ENCODE peak calls at places on chromosome 1, in eight cellular contexts. F is gastrocnemius medialis, D is uterus, Y is cardiac muscle cell, H is heart left ventricle, G is heart right ventricle, Z is upper lobe of right lung, R is MM.1S. N is an unnamed sample.

GRCh38 chr1:35345439-35345981 is 77.0 kb downstream of the ZMYM4 start:
- DNase-seq in H (no peak), D (no peak), G (no peak), R (peak), Y (peak), F (no peak), Z (peak), N (no peak)

GRCh38 chr1:191851799-191852595 is 306.3 kb upstream of the RGS18 start:
- DNase-seq in Z (no peak), Y (peak), D (no peak), R (no peak), H (no peak), F (no peak), G (no peak), N (no peak)

GRCh38 chr1:221174598-221174997 is 295.4 kb downstream of the HLX start:
- DNase-seq in D (no peak), F (peak), H (peak), Y (no peak), R (no peak), Z (no peak), G (peak), N (peak)

GRCh38 chr1:97820470-97821188 is 100.2 kb downstream of the DPYD start:
- DNase-seq in R (peak), Z (no peak), F (no peak), Y (peak), H (no peak), D (no peak), G (no peak), N (no peak)

GRCh38 chr1:170620164-170620563 is 43.8 kb upstream of the PRRX1 start:
- DNase-seq in R (no peak), H (no peak), F (no peak), D (no peak), G (no peak), Y (peak), Z (no peak), N (no peak)

GRCh38 chr1:164982545-164982944 is 374.0 kb downstream of the LMX1A start:
- DNase-seq in Z (no peak), G (no peak), D (no peak), H (no peak), R (no peak), Y (peak), F (no peak), N (no peak)

GRCh38 chr1:219372916-219373615 is 199.4 kb downstream of the LYPLAL1 start:
- DNase-seq in H (no peak), R (no peak), D (no peak), G (no peak), Y (no peak), Z (no peak), F (no peak), N (no peak)

GRCh38 chr1:54284781-54285563 is 85.0 kb downstream of the MRPL37 start:
- DNase-seq in Y (no peak), R (no peak), F (no peak), Z (no peak), G (no peak), H (no peak), D (no peak), N (no peak)

GRCh38 chr1:213953816-213954215 is 34.0 kb upstream of the PROX1 start:
- DNase-seq in R (no peak), Z (no peak), G (no peak), F (no peak), D (no peak), H (no peak), Y (no peak), N (no peak)

GRCh38 chr1:67803380-67804279 is 29.6 kb downstream of the GNG12 start:
- DNase-seq in R (no peak), Z (no peak), G (no peak), D (no peak), Y (peak), H (no peak), F (no peak), N (no peak)

GRCh38 chr1:234922987-234923386 is 205.7 kb downstream of the TOMM20 start:
- DNase-seq in G (no peak), D (no peak), F (no peak), Y (no peak), R (no peak), Z (no peak), H (no peak), N (no peak)

GRCh38 chr1:221697924-221698425 is 43.9 kb downstream of the DUSP10 start:
- DNase-seq in R (no peak), F (no peak), Y (peak), Z (no peak), G (no peak), D (no peak), H (no peak), N (no peak)

GRCh38 chr1:46495778-46496177 is 6.1 kb downstream of the DMBX1 start:
- DNase-seq in Y (no peak), Z (no peak), R (no peak), D (no peak), F (no peak), G (no peak), H (no peak), N (no peak)

GRCh38 chr1:117686907-117687306 is 81.1 kb downstream of the TENT5C start:
- DNase-seq in G (no peak), Y (peak), H (no peak), D (no peak), R (no peak), Z (no peak), F (no peak), N (no peak)

GRCh38 chr1:94884101-94884875 is 42.6 kb downstream of the CNN3 start:
- DNase-seq in R (no peak), Z (no peak), G (no peak), Y (peak), D (peak), F (no peak), H (no peak), N (no peak)

GRCh38 chr1:182444497-182444896 is 5.4 kb upstream of the RGSL1 start:
- DNase-seq in Y (no peak), H (no peak), D (no peak), R (no peak), Z (no peak), F (no peak), G (no peak), N (no peak)

GRCh38 chr1:96411006-96411405 is 310.6 kb upstream of the PTBP2 start:
- DNase-seq in F (no peak), D (no peak), Z (no peak), H (no peak), R (no peak), G (no peak), Y (no peak), N (no peak)

GRCh38 chr1:246728311-246728710 is 4.1 kb downstream of the SCCPDH start:
- DNase-seq in G (no peak), Z (no peak), Y (no peak), D (no peak), H (no peak), R (no peak), F (no peak), N (no peak)

GRCh38 chr1:150626150-150626549 is 3.3 kb downstream of the ENSA start:
- DNase-seq in F (no peak), Y (no peak), H (no peak), Z (no peak), D (no peak), R (no peak), G (no peak), N (no peak)

GRCh38 chr1:226651041-226651731 is 87.9 kb downstream of the ITPKB start:
- DNase-seq in R (no peak), Z (no peak), Y (no peak), D (no peak), F (no peak), H (peak), G (no peak), N (peak)

GRCh38 chr1:76764638-76765572 is 102.4 kb upstream of the ST6GALNAC5 start:
- DNase-seq in G (peak), H (peak), F (no peak), D (no peak), R (no peak), Y (peak), Z (no peak), N (peak)

GRCh38 chr1:36419569-36419968 is 21.9 kb upstream of the LSM10 start:
- DNase-seq in Z (no peak), R (no peak), D (no peak), G (no peak), H (no peak), Y (no peak), F (no peak), N (no peak)

GRCh38 chr1:9454494-9455066 is 84.7 kb upstream of the SLC25A33 start:
- DNase-seq in G (no peak), F (no peak), R (no peak), D (no peak), Z (no peak), H (no peak), Y (no peak), N (no peak)

GRCh38 chr1:110011527-110012041 is 22.8 kb upstream of the STRIP1 start:
- DNase-seq in Y (peak), Z (no peak), H (no peak), G (no peak), F (peak), R (peak), D (no peak), N (no peak)

GRCh38 chr1:168709896-168710305 is 19.1 kb downstream of the DPT start:
- DNase-seq in D (no peak), H (no peak), F (no peak), Y (peak), G (no peak), Z (no peak), R (no peak), N (no peak)

GRCh38 chr1:30636621-30637020 is 86.8 kb downstream of the MATN1 start:
- DNase-seq in R (no peak), D (no peak), Y (no peak), F (no peak), H (no peak), G (no peak), Z (peak), N (no peak)

GRCh38 chr1:165376041-165376810 is 19.7 kb upstream of the LMX1A start:
- DNase-seq in Z (peak), H (peak), Y (peak), G (peak), R (no peak), D (peak), F (peak), N (peak)

GRCh38 chr1:119554188-119554587 is 47.2 kb downstream of the HSD3B1 start:
- DNase-seq in D (no peak), R (no peak), Z (no peak), G (peak), F (no peak), Y (peak), H (no peak), N (no peak)

DNA sequence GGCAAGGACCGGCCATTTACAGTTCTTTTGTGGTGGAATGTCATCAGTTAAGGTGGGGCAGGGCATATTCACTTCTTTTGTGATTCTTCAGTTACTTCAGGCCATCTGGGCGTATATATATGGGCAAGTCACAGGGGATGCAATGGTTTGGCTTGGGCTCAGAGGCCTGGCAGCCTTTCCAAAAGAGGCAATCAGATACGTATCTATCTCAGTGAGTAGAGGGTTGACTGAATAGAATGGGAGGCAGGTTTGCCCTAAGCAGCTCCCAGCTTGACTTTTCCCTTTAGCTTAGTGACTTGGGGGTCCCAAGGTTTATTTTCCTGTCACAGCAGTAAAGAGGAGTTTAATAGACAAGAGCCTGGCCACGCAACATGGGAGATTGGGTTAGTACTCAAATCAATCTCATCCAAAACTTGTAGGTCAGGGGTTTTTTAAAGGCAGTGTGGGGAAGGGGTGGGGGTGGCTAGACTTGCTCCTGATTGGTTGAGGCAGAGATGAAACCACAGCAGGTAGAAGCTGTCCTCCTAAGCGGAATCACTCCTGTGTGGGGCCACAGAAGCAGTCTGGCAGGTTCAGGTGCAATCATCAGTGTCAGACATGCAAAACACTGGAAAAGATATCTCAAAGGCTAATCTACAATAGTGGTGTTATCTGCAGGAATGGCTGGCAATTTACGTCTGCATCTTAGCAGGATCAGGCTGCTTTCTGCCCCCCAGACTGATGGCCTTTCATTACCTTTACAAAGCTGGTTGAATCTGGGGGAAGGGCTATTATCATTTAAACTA is 112.9 kb downstream of the TLR5 start:
- DNase-seq in Y (no peak), R (no peak), Z (no peak), F (no peak), G (no peak), D (no peak), H (no peak), N (no peak)
- H3K27ac ChIP-seq in Y (no peak), R (no peak), Z (no peak), F (no peak), G (no peak), D (no peak), H (no peak), N (no peak)

GRCh38 chr1:26237230-26237966 is 3.4 kb downstream of the CEP85 start:
- DNase-seq in R (peak), H (no peak), Y (peak), Z (no peak), G (no peak), D (no peak), F (no peak), N (no peak)

GRCh38 chr1:26233903-26234643 is at the start of gene CEP85:
- DNase-seq in D (peak), R (peak), G (peak), Y (peak), F (peak), H (peak), Z (peak), N (peak)

GRCh38 chr1:26239936-26240335 is 5.9 kb downstream of the CEP85 start:
- DNase-seq in R (no peak), Y (peak), G (no peak), Z (no peak), H (no peak), F (no peak), D (no peak), N (no peak)

GRCh38 chr1:26234644-26235384 is 814 bp downstream of the CEP85 start:
- DNase-seq in Z (no peak), R (peak), G (no peak), Y (peak), D (no peak), H (peak), F (no peak), N (no peak)
- TF ChIP-seq CTCF in Z (no peak), R (no peak), G (no peak), Y (peak), D (no peak), H (no peak), F (no peak), N (no peak)

DNA sequence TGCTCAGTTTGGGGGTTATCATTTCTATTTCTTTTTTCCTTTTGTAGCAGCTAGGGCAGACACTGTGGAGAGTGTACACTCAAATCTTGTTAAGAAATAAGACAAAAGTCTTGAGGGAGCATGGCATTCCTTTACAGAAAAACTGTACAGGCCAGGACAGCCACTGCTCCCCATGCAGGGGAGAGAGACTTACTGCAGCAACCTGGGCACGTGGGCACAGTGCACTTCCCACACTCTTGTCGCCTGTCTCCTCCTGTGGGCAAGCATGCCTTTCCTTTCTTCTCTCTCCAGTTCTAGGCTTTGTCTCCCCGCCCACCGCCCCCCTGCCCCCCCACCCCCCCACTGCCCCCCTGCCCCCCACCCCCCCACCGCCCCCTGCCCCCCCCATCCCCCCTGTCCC is 51.9 kb downstream of the PHC2 start:
- DNase-seq in Y (no peak), Z (no peak), F (no peak), D (no peak), G (no peak), H (no peak), R (no peak), N (no peak)
- H3K4me3 ChIP-seq in Y (no peak), Z (no peak), F (no peak), D (no peak), G (no peak), H (no peak), R (no peak), N (no peak)

GRCh38 chr1:6813165-6813564 is 27.9 kb downstream of the CAMTA1 start:
- DNase-seq in D (no peak), F (no peak), R (no peak), Z (no peak), H (no peak), G (no peak), Y (no peak), N (no peak)
- H3K27ac ChIP-seq in D (no peak), F (no peak), R (no peak), Z (no peak), H (no peak), G (no peak), Y (no peak), N (no peak)

GRCh38 chr1:23566304-23566703 is 7.0 kb upstream of the ID3 start:
- DNase-seq in D (no peak), G (no peak), H (no peak), F (no peak), R (no peak), Y (no peak), Z (no peak), N (no peak)
- TF ChIP-seq CTCF in D (no peak), G (no peak), H (no peak), F (no peak), R (peak), Y (peak), Z (peak), N (no peak)

DNA sequence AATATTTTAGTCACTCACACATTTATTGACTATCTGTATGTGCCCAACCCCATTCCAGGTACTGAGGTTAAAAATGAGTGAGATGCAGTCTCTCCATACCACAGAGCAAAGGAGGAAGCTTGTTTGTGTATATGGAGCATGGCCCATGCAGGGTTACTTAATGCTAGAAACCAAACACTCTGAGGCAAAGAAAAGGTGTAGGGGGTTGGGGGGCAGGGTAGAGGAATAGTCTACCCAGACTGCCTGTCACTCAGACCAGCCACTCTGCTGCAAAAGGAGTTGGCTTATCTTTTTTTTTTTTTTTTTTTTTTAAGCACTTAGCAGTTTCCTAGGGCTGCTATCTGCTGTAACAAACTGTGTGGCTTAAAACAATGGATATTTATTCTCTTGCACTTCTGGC is 19.8 kb downstream of the PGM1 start:
- DNase-seq in R (no peak), Z (no peak), D (no peak), G (no peak), F (peak), Y (no peak), H (no peak), N (no peak)
- H3K4me3 ChIP-seq in R (no peak), Z (no peak), D (no peak), G (no peak), F (peak), Y (no peak), H (no peak), N (no peak)

N was measured in left ventricle myocardium inferior.